ENCODE peak calls at places on chromosomes 11 and 22, in five cellular contexts. Y is GM12891, F is H1, D is K562, N is GM12878. O is an unnamed sample.

GRCh38 chr11:100855466-100856067 is 168.5 kb downstream of the ARHGAP42 start:
- DNase-seq in Y (no peak), F (no peak), D (peak; percentile 44), N (no peak), O (no peak)

GRCh38 chr22:50032941-50033601 is 20.5 kb upstream of the IL17REL start:
- DNase-seq in Y (no peak), F (no peak), D (no peak), N (no peak), O (no peak)

GRCh38 chr11:36391062-36391461 is 95.0 kb downstream of the PRR5L start:
- DNase-seq in Y (no peak), F (no peak), D (no peak), N (no peak), O (no peak)

GRCh38 chr11:34682822-34683221 is 61.9 kb downstream of the EHF start:
- DNase-seq in Y (no peak), F (no peak), D (no peak), N (no peak), O (no peak)

GRCh38 chr11:44730775-44731174 is 4.0 kb downstream of the TSPAN18 start:
- DNase-seq in Y (no peak), F (no peak), D (no peak), N (no peak), O (no peak)

GRCh38 chr11:29914203-29914930 is 102.5 kb downstream of the KCNA4 start:
- DNase-seq in Y (no peak), F (no peak), D (no peak), N (no peak), O (no peak)

GRCh38 chr11:2924381-2924780 is 4.8 kb downstream of the PHLDA2 start:
- DNase-seq in Y (no peak), F (no peak), D (no peak), N (no peak), O (no peak)

GRCh38 chr11:119453881-119454280 is 30.9 kb upstream of the THY1 start:
- DNase-seq in Y (no peak), F (no peak), D (no peak), N (no peak), O (no peak)

GRCh38 chr11:17921620-17922473 is 91.0 kb downstream of the SERGEF start:
- DNase-seq in Y (no peak), F (no peak), D (peak; percentile 25), N (no peak), O (no peak)

GRCh38 chr11:63919267-63920125 is 2.5 kb upstream of the RCOR2 start:
- DNase-seq in Y (no peak), F (no peak), D (peak; percentile 61), N (no peak), O (no peak)

GRCh38 chr11:119101367-119101758 is 290 bp downstream of the DPAGT1 start:
- DNase-seq in Y (no peak), F (peak; percentile 85), D (peak; percentile 68), N (no peak), O (no peak)

GRCh38 chr11:130782361-130783221 is 133.7 kb downstream of the SNX19 start:
- DNase-seq in Y (no peak), F (peak; percentile 41), D (no peak), N (no peak), O (no peak)

GRCh38 chr22:47123827-47124442 is 361.5 kb downstream of the TBC1D22A start:
- DNase-seq in Y (no peak), F (no peak), D (no peak), N (no peak), O (no peak)

GRCh38 chr11:86183694-86184093 is 60.9 kb upstream of the EED start:
- DNase-seq in Y (no peak), F (no peak), D (peak; percentile 86), N (no peak), O (no peak)

GRCh38 chr11:116928102-116928777 is 90.8 kb upstream of the APOA1 start:
- DNase-seq in Y (peak; percentile 22), F (no peak), D (no peak), N (peak; percentile 56), O (peak; percentile 12)

GRCh38 chr11:1382429-1382828 is 7.3 kb upstream of the BRSK2 start:
- DNase-seq in Y (no peak), F (no peak), D (no peak), N (no peak), O (no peak)

GRCh38 chr22:28544431-28544868 is 135.2 kb downstream of the TTC28 start:
- DNase-seq in Y (no peak), F (no peak), D (peak; percentile 31), N (no peak), O (no peak)

GRCh38 chr22:41620646-41621098 is at the start of gene DESI1:
- DNase-seq in Y (peak; percentile 32), F (no peak), D (peak; percentile 45), N (no peak), O (peak; percentile 40)

GRCh38 chr22:33166206-33166605 is 108.0 kb upstream of the SYN3 start:
- DNase-seq in Y (no peak), F (no peak), D (no peak), N (no peak), O (no peak)

GRCh38 chr11:46895821-46896220 is 22.5 kb downstream of the LRP4 start:
- DNase-seq in Y (no peak), F (no peak), D (no peak), N (no peak), O (no peak)

GRCh38 chr11:72703281-72704008 is 29.2 kb upstream of the PDE2A start:
- DNase-seq in Y (no peak), F (no peak), D (no peak), N (no peak), O (no peak)

GRCh38 chr11:118530683-118531596 is at the start of gene TMEM25:
- DNase-seq in Y (peak; percentile 94), F (peak; percentile 90), D (peak; percentile 70), N (no peak), O (peak; percentile 94)

GRCh38 chr11:61019037-61019817 is 47.7 kb downstream of the CD6 start:
- DNase-seq in Y (no peak), F (no peak), D (no peak), N (no peak), O (no peak)

GRCh38 chr11:88402784-88403183 is 65.2 kb upstream of the CTSC start:
- DNase-seq in Y (no peak), F (no peak), D (no peak), N (no peak), O (no peak)

GRCh38 chr11:105861225-105861624 is 160.8 kb downstream of the MSANTD4 start:
- DNase-seq in Y (no peak), F (no peak), D (no peak), N (no peak), O (no peak)

GRCh38 chr11:71914127-71914526 is 14.3 kb downstream of the XNDC1N start:
- DNase-seq in Y (no peak), F (no peak), D (no peak), N (no peak), O (no peak)

GRCh38 chr11:96578379-96578778 is 188.6 kb downstream of the JRKL start:
- DNase-seq in Y (no peak), F (no peak), D (no peak), N (no peak), O (no peak)

GRCh38 chr11:27563201-27563600 is 56.6 kb upstream of the LIN7C start:
- DNase-seq in Y (no peak), F (no peak), D (no peak), N (no peak), O (no peak)

GRCh38 chr11:27468209-27468608 is 4.4 kb downstream of the LGR4 start:
- DNase-seq in Y (no peak), F (no peak), D (no peak), N (no peak), O (no peak)

GRCh38 chr11:112822478-112823274 is 138.5 kb upstream of the NCAM1 start:
- DNase-seq in Y (no peak), F (peak; percentile 66), D (no peak), N (no peak), O (no peak)

GRCh38 chr11:126731526-126731925 is 269.0 kb downstream of the KIRREL3 start:
- DNase-seq in Y (no peak), F (no peak), D (no peak), N (no peak), O (no peak)

GRCh38 chr11:120400564-120401364 is 64.6 kb downstream of the ARHGEF12 start:
- DNase-seq in Y (no peak), F (no peak), D (peak; percentile 57), N (peak; percentile 51), O (no peak)

GRCh38 chr11:69644962-69645675 is 4.2 kb downstream of the CCND1 start:
- DNase-seq in Y (no peak), F (no peak), D (no peak), N (no peak), O (no peak)

GRCh38 chr22:40951795-40952602 is 821 bp downstream of the RBX1 start:
- DNase-seq in Y (no peak), F (no peak), D (peak; percentile 17), N (peak; percentile 33), O (no peak)

GRCh38 chr11:16897460-16898061 is 116.7 kb downstream of the PLEKHA7 start:
- DNase-seq in Y (no peak), F (peak; percentile 70), D (no peak), N (no peak), O (no peak)

DNA sequence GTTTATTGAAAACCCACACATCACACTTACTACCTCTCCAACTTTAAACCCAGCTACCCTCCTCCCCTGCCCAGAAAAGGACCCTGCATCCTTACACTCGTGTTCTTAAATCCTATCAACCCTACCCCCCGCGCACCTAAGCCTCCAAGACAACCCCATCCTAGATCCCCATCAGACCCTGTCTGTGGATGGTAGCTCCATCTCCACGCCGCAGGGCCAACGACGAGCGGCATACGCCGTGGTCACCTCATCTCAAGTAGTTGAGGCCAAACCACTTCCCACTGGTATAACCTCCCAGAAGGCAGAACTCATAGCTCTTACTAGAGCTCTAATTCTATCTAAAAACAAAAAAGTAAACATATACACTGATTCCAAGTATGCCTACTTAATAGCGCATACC is 9.4 kb upstream of the OR56A3 start:
- DNase-seq in Y (no peak), F (no peak), D (no peak), N (no peak), O (no peak)
- TF ChIP-seq TAF1 in Y (no peak), F (no peak), D (no peak), N (no peak), O (no peak)

GRCh38 chr22:42649261-42650056 is at the start of gene CYB5R3:
- DNase-seq in Y (peak; percentile 95), F (peak; percentile 90), D (peak; percentile 74), N (no peak), O (peak; percentile 94)
- TF ChIP-seq POLR2A in Y (peak; percentile 74), F (peak; percentile 77), D (peak; percentile 31), N (peak; percentile 82), O (peak; percentile 63)

GRCh38 chr11:19701421-19701820 is 11.2 kb upstream of the NAV2 start:
- DNase-seq in Y (no peak), F (no peak), D (no peak), N (no peak), O (no peak)
- TF ChIP-seq POLR2AphosphoS5 in Y (no peak), F (no peak), D (no peak), N (no peak), O (no peak)

GRCh38 chr11:33027846-33028536 is 11.4 kb upstream of the TCP11L1 start:
- DNase-seq in Y (no peak), F (no peak), D (no peak), N (no peak), O (no peak)
- TF ChIP-seq TAF1 in Y (no peak), F (no peak), D (no peak), N (no peak), O (no peak)

GRCh38 chr11:15490535-15490934 is 375.8 kb downstream of the INSC start:
- DNase-seq in Y (no peak), F (no peak), D (no peak), N (no peak), O (no peak)
- TF ChIP-seq POLR2A in Y (no peak), F (no peak), D (no peak), N (no peak), O (no peak)